ENCODE peak calls at places on chromosomes 5 and 9, in seven cellular contexts. A is kidney, N is OCI-LY7, K is stomach, G is BE2C, F is upper lobe of left lung, W is neural progenitor cell. Z is an unnamed sample. For H3K36me3, the result is how much of the 10 kb centered on the place peaks cover.

GRCh38 chr5:63131618-63132285 is 553.1 kb downstream of the LRRC70 start:
- DNase-seq in A (no peak), N (no peak), K (no peak), G (no peak), F (no peak), W (no peak), Z (no peak)

GRCh38 chr5:65774346-65774745 is 52.3 kb downstream of the NLN start:
- DNase-seq in A (no peak), N (no peak), K (no peak), G (no peak), F (no peak), W (no peak), Z (no peak)

GRCh38 chr9:119365291-119366027 is 3.8 kb downstream of the BRINP1 start:
- DNase-seq in A (no peak), N (peak), K (no peak), G (peak), F (no peak), W (peak), Z (no peak)

GRCh38 chr9:97280755-97281330 is 26.6 kb upstream of the CCDC180 start:
- DNase-seq in A (no peak), N (no peak), K (no peak), G (no peak), F (no peak), W (no peak), Z (no peak)

GRCh38 chr5:80738466-80738865 is 83.7 kb upstream of the DHFR start:
- DNase-seq in A (no peak), N (no peak), K (no peak), G (no peak), F (no peak), W (no peak), Z (no peak)

GRCh38 chr5:111197523-111197922 is 26.7 kb upstream of the CAMK4 start:
- DNase-seq in A (no peak), N (no peak), K (no peak), G (peak), F (no peak), W (peak), Z (no peak)

GRCh38 chr5:60287174-60287771 is 393.7 kb upstream of the PDE4D start:
- DNase-seq in A (no peak), N (peak), K (peak), G (peak), F (no peak), W (peak), Z (no peak)

GRCh38 chr5:168877132-168877895 is 298.1 kb upstream of the PANK3 start:
- DNase-seq in A (no peak), N (peak), K (no peak), G (no peak), F (no peak), W (peak), Z (no peak)

GRCh38 chr9:16928179-16928945 is 57.9 kb upstream of the BNC2 start:
- DNase-seq in A (no peak), N (no peak), K (no peak), G (no peak), F (no peak), W (no peak), Z (no peak)

GRCh38 chr5:998276-998974 is 10.2 kb upstream of the NKD2 start:
- DNase-seq in A (peak), N (no peak), K (peak), G (no peak), F (peak), W (no peak), Z (no peak)

GRCh38 chr9:88930716-88931115 is 60.6 kb upstream of the S1PR3 start:
- DNase-seq in A (no peak), N (no peak), K (no peak), G (no peak), F (no peak), W (no peak), Z (no peak)

GRCh38 chr5:36875051-36875788 is 1.3 kb upstream of the NIPBL start:
- DNase-seq in A (peak), N (peak), K (peak), G (peak), F (peak), W (peak), Z (peak)

GRCh38 chr9:105973811-105974407 is 279.6 kb downstream of the TMEM38B start:
- DNase-seq in A (no peak), N (no peak), K (no peak), G (no peak), F (no peak), W (peak), Z (no peak)

GRCh38 chr9:69395718-69396117 is 70.7 kb downstream of the ENTREP1 start:
- DNase-seq in A (no peak), N (no peak), K (no peak), G (no peak), F (no peak), W (no peak), Z (no peak)

GRCh38 chr9:35481347-35481975 is 8.4 kb upstream of the RUSC2 start:
- DNase-seq in A (no peak), N (peak), K (peak), G (peak), F (no peak), W (peak), Z (no peak)

GRCh38 chr5:66174338-66174737 is 30.2 kb downstream of the SREK1 start:
- DNase-seq in A (no peak), N (peak), K (no peak), G (no peak), F (no peak), W (no peak), Z (no peak)

GRCh38 chr9:12955510-12956163 is 180.8 kb downstream of the LURAP1L start:
- DNase-seq in A (no peak), N (no peak), K (no peak), G (peak), F (no peak), W (no peak), Z (no peak)
- H3K4me3 ChIP-seq in A (no peak), N (no peak), K (no peak), G (no peak), F (no peak), W (no peak), Z (no peak)

DNA sequence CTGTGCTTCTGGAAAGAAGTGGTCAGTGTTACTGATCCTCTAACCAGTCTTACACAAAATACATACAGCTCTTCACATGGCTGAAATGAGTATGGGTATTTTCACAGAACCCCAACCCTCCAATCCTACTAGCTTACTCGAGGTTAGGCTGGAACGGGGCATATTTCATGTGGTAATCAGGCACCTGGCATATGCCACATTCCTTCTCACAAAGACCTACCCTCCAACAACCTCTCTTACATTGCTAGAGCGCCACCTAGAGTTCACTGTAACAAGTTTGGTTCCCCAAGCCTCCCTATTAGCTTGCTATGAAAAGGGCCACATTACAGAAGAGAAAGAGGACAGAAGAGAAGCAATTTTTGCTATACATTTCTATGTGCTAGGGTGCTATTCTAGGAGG is 597.3 kb downstream of the PRELID2 start:
- DNase-seq in A (no peak), N (peak), K (peak), G (peak), F (no peak), W (peak), Z (no peak)
- TF ChIP-seq CTCF in A (peak), N (peak), K (peak), G (peak), F (peak), W (peak), Z (peak)

DNA sequence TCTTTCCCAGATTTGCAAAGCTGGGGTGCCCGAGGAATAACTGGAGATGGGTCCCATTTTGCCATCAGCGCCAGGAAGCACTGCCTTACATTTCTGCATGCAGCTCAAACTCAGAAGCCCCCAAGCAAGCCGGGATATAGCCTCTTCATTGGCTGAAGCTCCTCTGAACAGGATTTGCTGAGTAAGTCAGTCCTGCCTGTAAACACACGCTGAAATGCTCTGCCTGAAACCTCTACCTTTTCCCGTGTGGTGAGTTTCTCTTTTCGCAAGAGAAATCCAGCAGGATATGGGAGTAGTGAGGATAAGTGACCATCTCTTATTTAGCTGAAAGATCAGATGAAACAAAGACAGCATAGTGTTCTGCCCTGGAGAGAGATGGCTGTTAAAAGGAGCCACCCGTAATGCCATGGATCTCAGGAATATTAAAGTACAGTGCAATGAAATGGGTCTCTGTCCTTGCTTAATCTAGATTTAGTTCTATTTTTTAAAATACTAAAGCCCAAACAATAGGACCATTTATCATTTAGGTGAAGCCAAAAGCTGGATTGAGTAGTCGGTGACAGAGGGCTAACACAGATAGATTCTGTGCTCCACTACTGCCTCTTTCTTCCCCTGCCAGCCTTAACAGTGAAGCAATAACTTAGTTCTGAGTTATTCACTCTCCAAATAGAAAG is 177.4 kb upstream of the PPP2R2B start:
- DNase-seq in A (no peak), N (no peak), K (no peak), G (peak), F (no peak), W (peak), Z (no peak)
- H3K36me3 ChIP-seq in A (under half), N (under half), K (under half), G (under half), F (under half), W (under half), Z (under half)

DNA sequence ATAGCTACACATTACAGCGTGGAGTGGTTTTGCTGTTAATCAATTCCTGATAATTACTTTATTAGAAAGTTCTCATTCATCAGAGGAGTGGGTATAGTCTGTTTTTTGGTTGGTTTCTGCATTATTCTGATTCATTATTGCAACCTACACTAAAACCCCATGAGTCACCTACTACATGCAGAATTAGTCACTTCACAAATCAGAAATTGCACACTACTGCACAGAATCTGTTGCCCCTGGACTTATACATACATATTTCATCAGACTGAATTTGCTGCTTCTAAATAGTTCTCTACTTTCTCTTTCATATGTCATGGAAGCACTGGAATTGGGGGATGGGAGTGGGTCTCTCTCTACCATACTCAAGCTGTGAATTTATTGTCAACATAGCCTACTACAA is 585.2 kb downstream of the DNAH5 start:
- DNase-seq in A (no peak), N (no peak), K (no peak), G (no peak), F (no peak), W (no peak), Z (no peak)
- H3K4me3 ChIP-seq in A (no peak), N (no peak), K (no peak), G (no peak), F (no peak), W (no peak), Z (no peak)

GRCh38 chr9:137215196-137215986 is 6.6 kb downstream of the RNF208 start:
- DNase-seq in A (no peak), N (no peak), K (no peak), G (no peak), F (peak), W (no peak), Z (no peak)

GRCh38 chr9:137214620-137215019 is 7.4 kb downstream of the RNF208 start:
- DNase-seq in A (no peak), N (no peak), K (no peak), G (no peak), F (peak), W (no peak), Z (no peak)

GRCh38 chr9:137213160-137214060 is 7.9 kb downstream of the NDOR1 start:
- DNase-seq in A (no peak), N (no peak), K (no peak), G (no peak), F (peak), W (no peak), Z (no peak)

GRCh38 chr9:137211532-137211931 is 6.0 kb downstream of the NDOR1 start:
- DNase-seq in A (no peak), N (no peak), K (no peak), G (no peak), F (peak), W (no peak), Z (no peak)

DNA sequence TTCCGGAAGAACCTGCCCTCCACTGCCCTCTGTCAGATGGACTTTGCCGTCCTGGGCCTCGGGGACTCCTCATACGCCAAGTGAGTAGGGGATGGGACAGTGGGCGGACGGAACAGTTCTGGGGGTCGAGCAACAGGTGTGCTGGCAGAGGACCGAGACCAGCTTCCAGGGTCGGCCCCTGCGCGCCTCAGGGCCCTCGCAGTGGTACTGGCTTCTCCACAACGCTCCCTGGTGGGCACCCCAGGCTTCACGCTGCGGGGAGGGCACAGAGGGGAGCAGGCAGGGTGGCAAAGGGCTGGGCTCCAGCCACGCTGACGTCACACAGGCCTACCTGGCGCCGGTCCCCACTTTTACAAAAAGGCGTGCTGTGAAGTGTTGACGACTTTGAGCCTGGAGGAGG is 7.0 kb downstream of the NDOR1 start:
- DNase-seq in A (no peak), N (no peak), K (no peak), G (no peak), F (peak), W (no peak), Z (no peak)
- TF ChIP-seq CTCF in A (no peak), N (peak), K (no peak), G (peak), F (no peak), W (no peak), Z (no peak)

Z was measured in GM06990.